ENCODE peak calls at places on chromosomes 3 and 15, in five cellular contexts. One of them, this sample, is unnamed.

GRCh38 chr3:83321457-83321856 is 1560.0 kb upstream of the GBE1 start:
- DNase-seq in HepG2: no peak
- DNase-seq in H1: no peak
- DNase-seq in K562: no peak
- DNase-seq in GM12878: no peak
- DNase-seq in this sample: no peak

GRCh38 chr15:74656935-74657535 is 38.8 kb downstream of the EDC3 start:
- DNase-seq in K562: no peak
- DNase-seq in GM12878: no peak
- DNase-seq in H1: no peak
- DNase-seq in HepG2: no peak
- DNase-seq in this sample: no peak

GRCh38 chr3:86388848-86389247 is 602.1 kb downstream of the VGLL3 start:
- DNase-seq in H1: no peak
- DNase-seq in HepG2: peak; percentile 2
- DNase-seq in GM12878: no peak
- DNase-seq in K562: no peak
- DNase-seq in this sample: peak; percentile 37

GRCh38 chr3:8421711-8422110 is 79.9 kb upstream of the LMCD1 start:
- DNase-seq in K562: no peak
- DNase-seq in GM12878: no peak
- DNase-seq in HepG2: no peak
- DNase-seq in H1: no peak
- DNase-seq in this sample: no peak

GRCh38 chr15:42151012-42151615 is 5.3 kb downstream of the PLA2G4F start:
- DNase-seq in H1: no peak
- DNase-seq in HepG2: no peak
- DNase-seq in GM12878: no peak
- DNase-seq in K562: no peak
- DNase-seq in this sample: no peak

GRCh38 chr3:133965033-133965570 is 64.6 kb downstream of the SLCO2A1 start:
- DNase-seq in K562: no peak
- DNase-seq in GM12878: no peak
- DNase-seq in H1: no peak
- DNase-seq in HepG2: no peak
- DNase-seq in this sample: no peak

GRCh38 chr3:102102394-102102793 is 253.1 kb downstream of the NFKBIZ start:
- DNase-seq in K562: no peak
- DNase-seq in H1: no peak
- DNase-seq in GM12878: no peak
- DNase-seq in HepG2: no peak
- DNase-seq in this sample: no peak

GRCh38 chr3:65836047-65836446 is 202.7 kb downstream of the MAGI1 start:
- DNase-seq in K562: no peak
- DNase-seq in HepG2: no peak
- DNase-seq in H1: no peak
- DNase-seq in GM12878: no peak
- DNase-seq in this sample: no peak

GRCh38 chr3:190597291-190597690 is 83.4 kb downstream of the IL1RAP start:
- DNase-seq in GM12878: no peak
- DNase-seq in HepG2: no peak
- DNase-seq in H1: no peak
- DNase-seq in K562: no peak
- DNase-seq in this sample: peak; percentile 20

GRCh38 chr3:134693804-134694203 is 43.0 kb upstream of the KY start:
- DNase-seq in K562: no peak
- DNase-seq in GM12878: no peak
- DNase-seq in HepG2: no peak
- DNase-seq in H1: no peak
- DNase-seq in this sample: no peak

GRCh38 chr3:52182203-52182602 is 15.8 kb upstream of the ALAS1 start:
- DNase-seq in HepG2: no peak
- DNase-seq in H1: no peak
- DNase-seq in GM12878: no peak
- DNase-seq in K562: peak; percentile 30
- DNase-seq in this sample: no peak

GRCh38 chr3:114128826-114129225 is 50.0 kb downstream of the DRD3 start:
- DNase-seq in K562: no peak
- DNase-seq in H1: no peak
- DNase-seq in HepG2: no peak
- DNase-seq in GM12878: no peak
- DNase-seq in this sample: no peak

GRCh38 chr3:38029400-38030125 is at the start of gene PLCD1:
- DNase-seq in H1: peak; percentile 86
- DNase-seq in GM12878: no peak
- DNase-seq in K562: peak; percentile 88
- DNase-seq in HepG2: peak; percentile 33
- DNase-seq in this sample: peak; percentile 90

GRCh38 chr15:64246364-64247189 is 83.8 kb upstream of the PPIB start:
- DNase-seq in HepG2: peak; percentile 61
- DNase-seq in GM12878: peak; percentile 95
- DNase-seq in H1: no peak
- DNase-seq in K562: peak; percentile 67
- DNase-seq in this sample: peak; percentile 34

GRCh38 chr3:149703474-149703873 is 45.6 kb upstream of the WWTR1 start:
- DNase-seq in H1: no peak
- DNase-seq in HepG2: no peak
- DNase-seq in GM12878: no peak
- DNase-seq in K562: no peak
- DNase-seq in this sample: no peak

GRCh38 chr3:193951859-193952258 is 184.1 kb upstream of the HES1 start:
- DNase-seq in H1: no peak
- DNase-seq in GM12878: no peak
- DNase-seq in HepG2: no peak
- DNase-seq in K562: no peak
- DNase-seq in this sample: no peak

GRCh38 chr3:15726043-15726442 is 71.7 kb downstream of the ANKRD28 start:
- DNase-seq in K562: no peak
- DNase-seq in H1: no peak
- DNase-seq in GM12878: peak; percentile 60
- DNase-seq in HepG2: no peak
- DNase-seq in this sample: peak; percentile 18

GRCh38 chr3:147409143-147410121 is at the start of gene ZIC1:
- DNase-seq in GM12878: no peak
- DNase-seq in HepG2: no peak
- DNase-seq in H1: no peak
- DNase-seq in K562: no peak
- DNase-seq in this sample: peak; percentile 85

GRCh38 chr3:132265488-132265887 is 51.7 kb upstream of the ACP3 start:
- DNase-seq in GM12878: no peak
- DNase-seq in K562: no peak
- DNase-seq in H1: no peak
- DNase-seq in HepG2: no peak
- DNase-seq in this sample: no peak

GRCh38 chr15:66369773-66370651 is 13.5 kb upstream of the TIPIN start:
- DNase-seq in HepG2: no peak
- DNase-seq in H1: no peak
- DNase-seq in K562: peak; percentile 16
- DNase-seq in GM12878: peak; percentile 68
- DNase-seq in this sample: peak; percentile 61

GRCh38 chr3:138593488-138594149 is 441 bp downstream of the CEP70 start:
- DNase-seq in GM12878: no peak
- DNase-seq in H1: no peak
- DNase-seq in K562: no peak
- DNase-seq in HepG2: peak; percentile 6
- DNase-seq in this sample: no peak

GRCh38 chr15:23039917-23040281 is 530 bp upstream of the TUBGCP5 start:
- DNase-seq in GM12878: no peak
- DNase-seq in K562: no peak
- DNase-seq in HepG2: no peak
- DNase-seq in H1: no peak
- DNase-seq in this sample: no peak

GRCh38 chr3:128760027-128760426 is 34.0 kb downstream of the RAB7A start:
- DNase-seq in H1: no peak
- DNase-seq in GM12878: no peak
- DNase-seq in HepG2: no peak
- DNase-seq in K562: no peak
- DNase-seq in this sample: no peak

GRCh38 chr3:49607105-49607591 is 52.9 kb downstream of the BSN start:
- DNase-seq in K562: no peak
- DNase-seq in HepG2: no peak
- DNase-seq in GM12878: no peak
- DNase-seq in H1: peak; percentile 38
- DNase-seq in this sample: no peak

GRCh38 chr3:124760601-124761000 is 30.3 kb downstream of the UMPS start:
- DNase-seq in K562: no peak
- DNase-seq in HepG2: peak; percentile 31
- DNase-seq in GM12878: no peak
- DNase-seq in H1: no peak
- DNase-seq in this sample: peak; percentile 36

GRCh38 chr3:166570136-166570535 is 732.9 kb upstream of the BCHE start:
- DNase-seq in K562: no peak
- DNase-seq in HepG2: no peak
- DNase-seq in GM12878: no peak
- DNase-seq in H1: no peak
- DNase-seq in this sample: no peak

GRCh38 chr15:80157215-80157614 is 4.4 kb downstream of the FAH start:
- DNase-seq in K562: no peak
- DNase-seq in HepG2: no peak
- DNase-seq in H1: no peak
- DNase-seq in GM12878: no peak
- DNase-seq in this sample: no peak
- H3K4me1 ChIP-seq in K562: peaks cover 43% of the 10 kb centered on the region
- H3K4me1 ChIP-seq in HepG2: peaks cover 76% of the 10 kb centered on the region
- H3K4me1 ChIP-seq in H1: peaks cover 12% of the 10 kb centered on the region
- H3K4me1 ChIP-seq in GM12878: peaks cover 28% of the 10 kb centered on the region
- H3K4me1 ChIP-seq in this sample: peaks cover 10% of the 10 kb centered on the region

GRCh38 chr3:170038434-170039110 is 777 bp downstream of the GPR160 start:
- DNase-seq in GM12878: no peak
- DNase-seq in H1: peak; percentile 77
- DNase-seq in HepG2: no peak
- DNase-seq in K562: no peak
- DNase-seq in this sample: peak; percentile 87

GRCh38 chr3:170037463-170038433 is at the start of gene GPR160:
- DNase-seq in K562: peak; percentile 79
- DNase-seq in GM12878: no peak
- DNase-seq in HepG2: peak; percentile 68
- DNase-seq in H1: peak; percentile 97
- DNase-seq in this sample: peak; percentile 94

GRCh38 chr3:170027691-170028102 is 10.1 kb upstream of the GPR160 start:
- DNase-seq in K562: no peak
- DNase-seq in GM12878: no peak
- DNase-seq in H1: no peak
- DNase-seq in HepG2: peak; percentile 25
- DNase-seq in this sample: no peak

GRCh38 chr3:170033489-170033888 is 4.3 kb upstream of the GPR160 start:
- DNase-seq in GM12878: no peak
- DNase-seq in K562: no peak
- DNase-seq in H1: no peak
- DNase-seq in HepG2: no peak
- DNase-seq in this sample: no peak
- TF ChIP-seq CREB1 in GM12878: no peak
- TF ChIP-seq CREB1 in K562: no peak
- TF ChIP-seq CREB1 in H1: no peak
- TF ChIP-seq CREB1 in HepG2: no peak
- TF ChIP-seq CREB1 in this sample: no peak

DNA sequence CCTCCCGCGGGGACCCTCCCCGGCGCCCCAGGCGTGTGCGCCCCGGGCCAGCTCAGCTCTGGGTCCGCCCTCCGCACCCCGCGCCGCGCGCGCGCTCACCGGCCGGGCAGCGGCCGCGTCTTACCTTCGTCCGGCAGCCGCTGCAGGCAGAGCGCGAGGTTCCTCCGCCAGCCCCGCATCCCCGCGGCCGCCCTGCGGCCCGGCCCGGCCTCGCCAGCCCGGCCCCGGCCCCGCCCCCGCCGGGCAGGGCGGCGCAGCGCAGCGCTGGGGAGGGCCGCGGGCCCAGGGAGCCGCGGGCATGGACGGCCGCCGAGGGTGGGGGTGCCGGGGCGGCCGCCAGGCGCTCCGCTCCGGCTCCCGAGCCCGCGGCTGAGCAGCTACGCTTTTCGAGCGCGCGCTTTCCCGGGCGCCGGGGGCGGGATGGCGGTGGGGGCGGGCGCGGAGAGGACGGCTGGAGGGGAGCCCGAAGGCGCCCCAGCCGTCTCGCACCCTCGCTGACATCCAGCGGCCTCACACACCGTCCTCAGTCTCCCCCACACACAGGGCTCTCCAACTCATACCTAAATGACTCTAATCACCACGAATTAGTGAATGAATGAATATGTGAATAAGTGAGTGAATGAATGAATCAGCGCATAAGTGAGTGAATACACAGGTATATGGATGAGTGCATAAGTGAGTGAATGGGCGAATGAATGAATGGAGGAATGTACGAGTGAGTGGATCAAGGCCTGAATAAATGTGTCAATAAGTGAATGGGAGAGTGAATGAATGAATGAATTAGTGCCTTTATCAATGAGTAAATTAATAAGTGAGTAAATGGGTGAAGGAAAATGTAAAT is 48.5 kb upstream of the CCDC174 start:
- DNase-seq in GM12878: no peak
- DNase-seq in HepG2: no peak
- DNase-seq in H1: no peak
- DNase-seq in K562: peak; percentile 45
- DNase-seq in this sample: peak; percentile 66
- TF ChIP-seq EZH2 in GM12878: no peak
- TF ChIP-seq EZH2 in HepG2: no peak
- TF ChIP-seq EZH2 in H1: no peak
- TF ChIP-seq EZH2 in K562: no peak
- TF ChIP-seq EZH2 in this sample: no peak

GRCh38 chr3:186321746-186322145 is 40.3 kb downstream of the DGKG start:
- DNase-seq in GM12878: no peak
- DNase-seq in HepG2: no peak
- DNase-seq in H1: no peak
- DNase-seq in K562: no peak
- DNase-seq in this sample: no peak
- H3K4me1 ChIP-seq in GM12878: no peaks in the 10 kb centered on the region
- H3K4me1 ChIP-seq in HepG2: peaks cover 25% of the 10 kb centered on the region
- H3K4me1 ChIP-seq in H1: no peaks in the 10 kb centered on the region
- H3K4me1 ChIP-seq in K562: no peaks in the 10 kb centered on the region
- H3K4me1 ChIP-seq in this sample: no peaks in the 10 kb centered on the region

GRCh38 chr3:10292505-10293419 is at the start of gene GHRL:
- DNase-seq in HepG2: peak; percentile 79
- DNase-seq in GM12878: peak; percentile 68
- DNase-seq in K562: peak; percentile 52
- DNase-seq in H1: no peak
- DNase-seq in this sample: no peak
- TF ChIP-seq CREB1 in HepG2: no peak
- TF ChIP-seq CREB1 in GM12878: no peak
- TF ChIP-seq CREB1 in K562: no peak
- TF ChIP-seq CREB1 in H1: no peak
- TF ChIP-seq CREB1 in this sample: no peak

DNA sequence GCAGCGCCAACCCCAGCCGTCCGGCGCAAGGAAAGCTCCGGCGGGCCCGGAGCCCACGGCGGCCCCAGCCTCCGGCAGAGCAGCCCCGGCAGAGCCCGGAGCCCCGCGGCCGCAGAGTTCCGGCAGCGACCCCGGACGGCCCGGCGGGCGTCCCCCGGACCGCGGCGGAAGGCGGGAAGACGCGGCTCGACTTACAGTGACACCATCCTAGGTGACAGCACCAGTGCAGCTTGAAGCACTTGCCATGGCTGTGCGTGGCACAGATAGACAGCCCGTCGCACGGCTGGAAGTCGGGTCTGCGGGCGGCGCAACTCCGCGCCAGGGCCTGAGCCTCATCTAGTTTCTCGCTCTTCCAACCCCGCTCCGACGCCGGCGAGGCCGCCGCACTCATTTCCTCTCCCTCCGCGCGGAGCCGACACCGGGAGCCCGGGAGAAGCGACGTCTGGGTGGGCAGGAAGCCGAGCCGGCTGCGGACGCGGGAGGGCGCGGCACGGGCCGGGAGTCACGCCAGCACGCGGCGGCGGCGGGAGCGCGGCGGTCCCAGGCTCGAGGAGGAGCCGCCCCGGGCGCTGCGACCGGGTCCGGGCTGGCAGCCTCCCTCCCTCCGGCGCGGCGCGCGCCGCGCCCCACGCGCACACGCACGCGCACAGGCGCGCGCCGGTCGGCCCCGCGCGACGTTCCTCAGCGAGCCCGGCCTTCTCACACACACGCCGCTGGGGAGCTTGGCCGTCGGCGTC is at the start of gene C3orf70:
- DNase-seq in HepG2: no peak
- DNase-seq in K562: peak; percentile 75
- DNase-seq in H1: peak; percentile 75
- DNase-seq in GM12878: no peak
- DNase-seq in this sample: peak; percentile 73
- TF ChIP-seq EZH2 in HepG2: no peak
- TF ChIP-seq EZH2 in K562: peak; percentile 73
- TF ChIP-seq EZH2 in H1: peak; percentile 80
- TF ChIP-seq EZH2 in GM12878: no peak
- TF ChIP-seq EZH2 in this sample: peak; percentile 48

This sample was measured in GM23338.